ENCODE peak calls at places on chromosomes 4 and X, in five cellular contexts. X is H9, B is breast epithelium, R is left lung, V is WTC11. Z is an unnamed sample.

GRCh38 chr4:112765317-112765989 is 128.5 kb downstream of the LARP7 start:
- DNase-seq in V (no peak), R (no peak), B (no peak), X (no peak), Z (no peak)

GRCh38 chr4:38574559-38575333 is 89.3 kb upstream of the KLF3 start:
- DNase-seq in R (no peak), B (no peak), V (no peak), X (no peak), Z (no peak)

GRCh38 chr4:42855779-42856178 is 36.7 kb upstream of the GRXCR1 start:
- DNase-seq in X (no peak), V (no peak), R (no peak), B (no peak), Z (no peak)

GRCh38 chr4:108109111-108109510 is 59.6 kb downstream of the LEF1 start:
- DNase-seq in B (no peak), V (no peak), R (no peak), X (no peak), Z (no peak)

GRCh38 chr4:166301266-166301665 is 428.2 kb downstream of the TLL1 start:
- DNase-seq in R (no peak), B (no peak), V (no peak), X (no peak), Z (no peak)

GRCh38 chr4:1767770-1768366 is 25.2 kb upstream of the FGFR3 start:
- DNase-seq in B (no peak), X (peak), V (peak), R (no peak), Z (peak)

GRCh38 chr4:140943486-140943885 is 187.3 kb upstream of the TBC1D9 start:
- DNase-seq in B (no peak), R (no peak), V (no peak), X (no peak), Z (no peak)

GRCh38 chr4:2570551-2571222 is 34.2 kb downstream of the FAM193A start:
- DNase-seq in B (no peak), R (no peak), V (no peak), X (no peak), Z (no peak)

DNA sequence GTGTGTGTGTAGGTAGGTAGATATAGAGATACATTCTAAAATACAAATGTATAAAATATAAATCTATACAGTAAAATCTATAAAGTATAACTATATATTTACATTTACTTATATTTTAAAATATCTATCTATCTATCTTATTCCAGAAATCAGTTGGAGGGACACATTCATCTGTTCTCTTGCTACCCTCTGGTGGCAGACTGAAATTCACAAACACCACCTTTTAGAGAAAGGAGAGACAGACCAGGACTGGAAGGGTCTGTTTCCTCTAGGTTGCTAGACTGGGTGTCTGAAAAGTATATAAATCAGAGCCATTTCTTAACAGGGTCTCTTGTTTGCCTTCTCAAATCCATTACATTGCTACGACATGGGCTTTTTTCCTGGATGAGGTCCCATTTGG is 343.0 kb downstream of the OPHN1 start:
- DNase-seq in X (no peak), V (no peak), B (no peak), R (no peak), Z (no peak)
- TF ChIP-seq CTCF in X (peak), V (no peak), B (no peak), R (no peak), Z (no peak)

GRCh38 chrX:21708116-21708515 is 49.8 kb downstream of the SMPX start:
- DNase-seq in R (no peak), V (peak), B (no peak), X (no peak), Z (no peak)
- TF ChIP-seq CTCF in R (no peak), V (no peak), B (no peak), X (peak), Z (no peak)

GRCh38 chrX:10769165-10769564 is 148.8 kb upstream of the MID1 start:
- DNase-seq in V (no peak), X (no peak), B (no peak), R (no peak), Z (no peak)
- TF ChIP-seq CTCF in V (no peak), X (peak), B (no peak), R (peak), Z (peak)

GRCh38 chr4:7156273-7157139 is 35.8 kb upstream of the SORCS2 start:
- DNase-seq in V (peak), R (peak), X (peak), B (peak), Z (peak)
- TF ChIP-seq CTCF in V (peak), R (peak), X (peak), B (peak), Z (peak)